ENCODE peak calls at places on chromosomes 2 and 18, in nine cellular contexts. P, Y, B, Q, D, L, O, N and A are unnamed samples.

GRCh38 chr2:23533014-23533730 is 148.2 kb downstream of the KLHL29 start:
- DNase-seq in L (no peak), B (no peak), Y (no peak), N (no peak), Q (no peak), O (peak; percentile 30), P (no peak), D (no peak), A (no peak)

GRCh38 chr2:15692551-15693377 is 101.1 kb downstream of the DDX1 start:
- DNase-seq in B (no peak), D (no peak), Q (no peak), L (no peak), N (no peak), O (no peak), P (no peak), Y (no peak), A (no peak)

GRCh38 chr2:224669449-224669848 is 46.7 kb downstream of the CCDC195 start:
- DNase-seq in Q (no peak), B (no peak), Y (no peak), O (no peak), P (no peak), D (no peak), N (no peak), L (no peak), A (no peak)

GRCh38 chr2:177589191-177589590 is 196.6 kb downstream of the AGPS start:
- DNase-seq in L (no peak), B (no peak), N (no peak), Q (no peak), Y (no peak), P (no peak), O (no peak), D (no peak), A (no peak)

GRCh38 chr2:160977376-160977775 is 182.9 kb upstream of the TANK start:
- DNase-seq in Y (no peak), P (no peak), B (no peak), O (no peak), L (no peak), D (no peak), N (no peak), Q (no peak), A (no peak)

GRCh38 chr18:68316636-68317035 is 398.3 kb downstream of the TMX3 start:
- DNase-seq in D (no peak), L (no peak), B (no peak), N (no peak), P (no peak), Y (no peak), O (no peak), Q (no peak), A (no peak)

GRCh38 chr18:74453011-74453571 is 4.0 kb downstream of the DIPK1C start:
- DNase-seq in Q (no peak), Y (no peak), O (no peak), N (no peak), L (no peak), B (no peak), D (no peak), P (no peak), A (no peak)

GRCh38 chr18:37563810-37564511 is 1.6 kb downstream of the CELF4 start:
- DNase-seq in Y (no peak), B (no peak), O (no peak), Q (no peak), P (no peak), L (no peak), N (no peak), D (no peak), A (no peak)

GRCh38 chr2:111897924-111898702 is at the start of gene MERTK:
- DNase-seq in Y (no peak), O (peak; percentile 77), D (peak; percentile 77), Q (peak; percentile 85), L (no peak), P (peak; percentile 90), B (peak; percentile 99), N (no peak), A (peak; percentile 73)

GRCh38 chr2:207558106-207558505 is 28.3 kb downstream of the CREB1 start:
- DNase-seq in O (no peak), Q (no peak), L (no peak), D (peak; percentile 2), P (no peak), B (no peak), Y (no peak), N (peak; percentile 72), A (no peak)

GRCh38 chr2:108858894-108859293 is 72.3 kb downstream of the CCDC138 start:
- DNase-seq in L (peak; percentile 26), N (no peak), Y (no peak), Q (no peak), B (no peak), D (no peak), P (no peak), O (no peak), A (no peak)

GRCh38 chr18:42925036-42925435 is 190.4 kb downstream of the RIT2 start:
- DNase-seq in L (no peak), B (no peak), N (no peak), D (no peak), O (no peak), P (no peak), Y (no peak), Q (no peak), A (no peak)

GRCh38 chr2:189013047-189013446 is 38.9 kb downstream of the COL3A1 start:
- DNase-seq in Y (no peak), Q (no peak), P (no peak), L (no peak), B (no peak), N (no peak), O (no peak), D (no peak), A (no peak)

GRCh38 chr18:77056399-77057015 is 76.1 kb downstream of the MBP start:
- DNase-seq in L (no peak), N (no peak), Y (no peak), D (no peak), B (peak; percentile 52), O (peak; percentile 69), Q (no peak), P (no peak), A (no peak)

GRCh38 chr2:227796044-227796780 is 17.4 kb upstream of the CCL20 start:
- DNase-seq in P (no peak), L (no peak), O (no peak), Q (no peak), Y (peak; percentile 29), N (no peak), B (no peak), D (no peak), A (no peak)

GRCh38 chr2:220277445-220277960 is 650.1 kb downstream of the SLC4A3 start:
- DNase-seq in D (peak; percentile 55), Q (no peak), Y (peak; percentile 69), N (peak; percentile 76), O (no peak), L (peak; percentile 60), B (no peak), P (peak; percentile 46), A (no peak)

GRCh38 chr2:44777542-44777941 is 164.0 kb upstream of the SIX3 start:
- DNase-seq in B (peak; percentile 67), N (no peak), P (no peak), Q (no peak), Y (no peak), D (peak; percentile 23), L (no peak), O (no peak), A (no peak)

GRCh38 chr2:218367415-218368149 is 10.9 kb downstream of the CATIP start:
- DNase-seq in D (peak; percentile 84), Q (no peak), P (peak; percentile 89), B (peak; percentile 97), Y (no peak), O (no peak), L (no peak), N (no peak), A (peak; percentile 63)

GRCh38 chr2:159133795-159134194 is 152.7 kb downstream of the WDSUB1 start:
- DNase-seq in P (no peak), L (no peak), N (no peak), O (no peak), B (no peak), D (no peak), Q (no peak), Y (no peak), A (no peak)

GRCh38 chr2:45882707-45883106 is 231.2 kb downstream of the PRKCE start:
- DNase-seq in Q (no peak), P (peak; percentile 32), N (peak; percentile 42), Y (no peak), O (no peak), L (no peak), D (no peak), B (no peak), A (no peak)

GRCh38 chr2:58866040-58866439 is 624.9 kb upstream of the FANCL start:
- DNase-seq in P (no peak), Y (no peak), Q (no peak), D (peak; percentile 11), B (peak; percentile 70), N (no peak), O (peak; percentile 79), L (no peak), A (no peak)

GRCh38 chr2:28438532-28439063 is 45.9 kb downstream of the FOSL2 start:
- DNase-seq in L (no peak), Y (no peak), D (no peak), B (no peak), Q (no peak), N (no peak), P (no peak), O (no peak), A (no peak)

GRCh38 chr2:136049991-136050573 is 64.7 kb upstream of the DARS1 start:
- DNase-seq in Y (no peak), O (no peak), L (no peak), B (no peak), P (no peak), Q (no peak), N (no peak), D (no peak), A (peak; percentile 87)

GRCh38 chr2:223554923-223555322 is 47.2 kb downstream of the SCG2 start:
- DNase-seq in Y (no peak), B (no peak), D (no peak), N (no peak), Q (no peak), O (no peak), P (no peak), L (no peak), A (no peak)

GRCh38 chr2:31810200-31810917 is 200.4 kb downstream of the MEMO1 start:
- DNase-seq in Y (no peak), Q (no peak), N (no peak), B (no peak), O (no peak), D (no peak), P (no peak), L (no peak), A (no peak)

GRCh38 chr2:200985806-200986205 is 22.3 kb upstream of the ORC2 start:
- DNase-seq in B (no peak), L (no peak), P (no peak), O (no peak), Q (no peak), N (peak; percentile 12), Y (no peak), D (no peak), A (no peak)

GRCh38 chr2:235001237-235002133 is 49.7 kb downstream of the SH3BP4 start:
- DNase-seq in B (no peak), L (no peak), P (no peak), D (no peak), O (no peak), Y (no peak), Q (no peak), N (no peak), A (no peak)

GRCh38 chr2:121201796-121202195 is 83.2 kb downstream of the TFCP2L1 start:
- DNase-seq in B (no peak), L (no peak), P (no peak), Y (no peak), O (no peak), N (no peak), Q (no peak), D (no peak), A (no peak)

GRCh38 chr2:164839914-164840457 is 1.6 kb downstream of the COBLL1 start:
- DNase-seq in P (no peak), D (peak; percentile 42), B (no peak), Y (peak; percentile 65), Q (no peak), N (peak; percentile 10), O (no peak), L (no peak), A (no peak)

GRCh38 chr2:112121682-112122254 is 16.4 kb upstream of the FBLN7 start:
- DNase-seq in N (peak; percentile 24), L (peak; percentile 13), D (peak; percentile 25), O (peak; percentile 45), P (no peak), Q (no peak), B (no peak), Y (no peak), A (peak; percentile 47)

GRCh38 chr2:128510701-128511100 is 192.0 kb upstream of the HS6ST1 start:
- DNase-seq in Q (no peak), Y (no peak), O (no peak), L (no peak), N (peak; percentile 3), D (no peak), B (no peak), P (no peak), A (no peak)